ENCODE peak calls at places on chromosome 15, in seven cellular contexts. One of them, this sample, is unnamed.

GRCh38 chr15:73375755-73376305 is 7.1 kb upstream of the HCN4 start:
- DNase-seq in IMR-90: no peak
- DNase-seq in GM12878: no peak
- DNase-seq in HCT116: no peak
- DNase-seq in K562: no peak
- DNase-seq in HepG2: no peak
- DNase-seq in H1: no peak
- DNase-seq in this sample: no peak

GRCh38 chr15:85689729-85690128 is 105.0 kb downstream of the KLHL25 start:
- DNase-seq in IMR-90: peak
- DNase-seq in GM12878: peak
- DNase-seq in HCT116: no peak
- DNase-seq in K562: no peak
- DNase-seq in HepG2: no peak
- DNase-seq in H1: peak
- DNase-seq in this sample: peak

GRCh38 chr15:44537728-44538240 is 837 bp downstream of the EIF3J start:
- DNase-seq in IMR-90: peak
- DNase-seq in GM12878: no peak
- DNase-seq in HCT116: no peak
- DNase-seq in K562: peak
- DNase-seq in HepG2: peak
- DNase-seq in H1: no peak
- DNase-seq in this sample: no peak

GRCh38 chr15:55282284-55282833 is 7.3 kb downstream of the RAB27A start:
- DNase-seq in IMR-90: peak
- DNase-seq in GM12878: no peak
- DNase-seq in HCT116: no peak
- DNase-seq in K562: peak
- DNase-seq in HepG2: no peak
- DNase-seq in H1: no peak
- DNase-seq in this sample: peak

GRCh38 chr15:31349233-31350141 is 22.9 kb downstream of the KLF13 start:
- DNase-seq in IMR-90: no peak
- DNase-seq in GM12878: no peak
- DNase-seq in HCT116: no peak
- DNase-seq in K562: no peak
- DNase-seq in HepG2: no peak
- DNase-seq in H1: no peak
- DNase-seq in this sample: no peak

GRCh38 chr15:38213392-38213791 is 39.2 kb upstream of the SPRED1 start:
- DNase-seq in IMR-90: no peak
- DNase-seq in GM12878: no peak
- DNase-seq in HCT116: no peak
- DNase-seq in K562: no peak
- DNase-seq in HepG2: no peak
- DNase-seq in H1: no peak
- DNase-seq in this sample: no peak

GRCh38 chr15:56963719-56964118 is 45.3 kb downstream of the TCF12 start:
- DNase-seq in IMR-90: no peak
- DNase-seq in GM12878: no peak
- DNase-seq in HCT116: no peak
- DNase-seq in K562: no peak
- DNase-seq in HepG2: peak
- DNase-seq in H1: no peak
- DNase-seq in this sample: no peak

GRCh38 chr15:30984542-30984941 is 6.9 kb downstream of the MTMR10 start:
- DNase-seq in IMR-90: no peak
- DNase-seq in GM12878: no peak
- DNase-seq in HCT116: no peak
- DNase-seq in K562: no peak
- DNase-seq in HepG2: no peak
- DNase-seq in H1: no peak
- DNase-seq in this sample: peak

GRCh38 chr15:25804451-25804850 is 58.7 kb downstream of the ATP10A start:
- DNase-seq in IMR-90: no peak
- DNase-seq in GM12878: no peak
- DNase-seq in HCT116: no peak
- DNase-seq in K562: no peak
- DNase-seq in HepG2: no peak
- DNase-seq in H1: no peak
- DNase-seq in this sample: no peak

GRCh38 chr15:36737430-36737891 is 158.0 kb downstream of the CDIN1 start:
- DNase-seq in IMR-90: peak
- DNase-seq in GM12878: no peak
- DNase-seq in HCT116: no peak
- DNase-seq in K562: no peak
- DNase-seq in HepG2: no peak
- DNase-seq in H1: no peak
- DNase-seq in this sample: peak

GRCh38 chr15:76105911-76106310 is 46.1 kb downstream of the TMEM266 start:
- DNase-seq in IMR-90: no peak
- DNase-seq in GM12878: no peak
- DNase-seq in HCT116: no peak
- DNase-seq in K562: no peak
- DNase-seq in HepG2: no peak
- DNase-seq in H1: no peak
- DNase-seq in this sample: no peak

GRCh38 chr15:78640840-78641733 is at the start of gene CHRNB4:
- DNase-seq in IMR-90: no peak
- DNase-seq in GM12878: no peak
- DNase-seq in HCT116: no peak
- DNase-seq in K562: peak
- DNase-seq in HepG2: no peak
- DNase-seq in H1: peak
- DNase-seq in this sample: peak

GRCh38 chr15:91254766-91255165 is 154.7 kb downstream of the SV2B start:
- DNase-seq in IMR-90: no peak
- DNase-seq in GM12878: no peak
- DNase-seq in HCT116: no peak
- DNase-seq in K562: peak
- DNase-seq in HepG2: no peak
- DNase-seq in H1: no peak
- DNase-seq in this sample: no peak

GRCh38 chr15:79037848-79038247 is 52.7 kb downstream of the RASGRF1 start:
- DNase-seq in IMR-90: no peak
- DNase-seq in GM12878: no peak
- DNase-seq in HCT116: no peak
- DNase-seq in K562: no peak
- DNase-seq in HepG2: no peak
- DNase-seq in H1: no peak
- DNase-seq in this sample: no peak

GRCh38 chr15:52579852-52580251 is 11.0 kb upstream of the ARPP19 start:
- DNase-seq in IMR-90: no peak
- DNase-seq in GM12878: no peak
- DNase-seq in HCT116: no peak
- DNase-seq in K562: no peak
- DNase-seq in HepG2: no peak
- DNase-seq in H1: no peak
- DNase-seq in this sample: no peak

GRCh38 chr15:25830844-25831443 is 32.2 kb downstream of the ATP10A start:
- DNase-seq in IMR-90: peak
- DNase-seq in GM12878: no peak
- DNase-seq in HCT116: no peak
- DNase-seq in K562: no peak
- DNase-seq in HepG2: no peak
- DNase-seq in H1: no peak
- DNase-seq in this sample: no peak

GRCh38 chr15:73908030-73908821 is 18.0 kb upstream of the LOXL1 start:
- DNase-seq in IMR-90: peak
- DNase-seq in GM12878: peak
- DNase-seq in HCT116: peak
- DNase-seq in K562: peak
- DNase-seq in HepG2: peak
- DNase-seq in H1: peak
- DNase-seq in this sample: peak

GRCh38 chr15:59300618-59301139 is 72.0 kb downstream of the MYO1E start:
- DNase-seq in IMR-90: no peak
- DNase-seq in GM12878: no peak
- DNase-seq in HCT116: no peak
- DNase-seq in K562: no peak
- DNase-seq in HepG2: no peak
- DNase-seq in H1: no peak
- DNase-seq in this sample: no peak
- H2AFZ ChIP-seq in IMR-90: peak
- H2AFZ ChIP-seq in GM12878: no peak
- H2AFZ ChIP-seq in HCT116: no peak
- H2AFZ ChIP-seq in K562: no peak
- H2AFZ ChIP-seq in HepG2: no peak
- H2AFZ ChIP-seq in H1: no peak
- H2AFZ ChIP-seq in this sample: no peak

DNA sequence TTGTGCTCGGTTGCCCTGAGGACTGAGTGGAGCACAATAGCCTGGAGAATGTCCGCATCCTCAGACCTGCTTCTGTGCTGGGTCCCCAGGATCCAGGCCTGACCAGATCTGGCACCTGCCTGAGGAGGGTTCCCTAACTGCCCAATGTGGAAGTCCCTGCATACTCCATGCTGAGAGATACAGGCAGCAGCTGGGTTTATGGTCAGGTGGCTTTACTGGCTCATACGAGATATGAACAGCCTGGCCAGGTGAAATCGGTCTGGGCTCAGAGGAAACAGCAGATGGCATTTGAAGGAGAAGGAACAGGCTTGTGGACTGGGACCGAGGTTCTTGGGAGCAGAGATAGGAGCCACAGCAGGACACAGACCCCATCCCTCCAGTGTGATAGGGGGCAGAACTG is 18.2 kb upstream of the KIF23 start:
- DNase-seq in IMR-90: no peak
- DNase-seq in GM12878: no peak
- DNase-seq in HCT116: no peak
- DNase-seq in K562: no peak
- DNase-seq in HepG2: no peak
- DNase-seq in H1: no peak
- DNase-seq in this sample: no peak
- TF ChIP-seq POLR2A in IMR-90: no peak
- TF ChIP-seq POLR2A in GM12878: no peak
- TF ChIP-seq POLR2A in HCT116: no peak
- TF ChIP-seq POLR2A in K562: no peak
- TF ChIP-seq POLR2A in HepG2: no peak
- TF ChIP-seq POLR2A in H1: no peak
- TF ChIP-seq POLR2A in this sample: no peak

GRCh38 chr15:65410036-65410435 is 12.7 kb downstream of the IGDCC4 start:
- DNase-seq in IMR-90: no peak
- DNase-seq in GM12878: no peak
- DNase-seq in HCT116: no peak
- DNase-seq in K562: no peak
- DNase-seq in HepG2: no peak
- DNase-seq in H1: no peak
- DNase-seq in this sample: no peak
- H2AFZ ChIP-seq in IMR-90: no peak
- H2AFZ ChIP-seq in GM12878: no peak
- H2AFZ ChIP-seq in HCT116: no peak
- H2AFZ ChIP-seq in K562: no peak
- H2AFZ ChIP-seq in HepG2: no peak
- H2AFZ ChIP-seq in H1: no peak
- H2AFZ ChIP-seq in this sample: no peak

DNA sequence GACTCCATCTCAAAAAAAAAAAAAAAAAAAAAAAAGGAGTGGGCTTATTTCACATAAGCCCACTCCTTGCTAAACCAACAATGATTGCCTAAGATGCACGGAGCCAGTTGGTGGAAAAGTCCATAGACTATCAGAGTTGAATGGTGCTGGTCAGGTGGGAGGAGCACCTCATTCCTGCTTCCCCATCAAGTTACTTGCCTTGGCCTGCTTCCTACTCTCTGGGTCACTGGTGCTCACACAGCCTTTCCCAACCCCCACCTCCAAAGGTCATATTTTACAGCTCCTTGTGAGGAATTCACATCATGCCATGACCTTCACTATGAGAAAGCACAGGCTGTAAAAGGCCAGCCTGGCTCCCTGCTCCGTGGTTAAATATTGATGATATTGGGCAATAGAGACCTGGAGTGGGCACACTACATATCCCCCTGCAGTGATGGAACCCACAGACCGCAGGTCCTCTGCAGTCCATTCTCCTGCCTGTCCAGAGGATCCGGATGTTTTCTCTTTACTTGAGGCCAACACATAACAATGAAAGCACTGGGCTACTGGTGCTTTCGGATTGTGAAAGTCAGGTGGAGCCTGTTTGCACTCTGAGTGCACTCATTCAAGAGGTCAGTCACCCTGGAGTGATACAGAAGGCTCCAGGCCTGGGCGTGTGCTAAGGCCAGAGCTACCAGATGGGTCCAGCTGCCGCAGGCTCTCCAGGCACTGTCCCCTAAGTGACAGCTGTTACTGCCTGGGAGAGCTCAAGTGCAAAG is at the start of gene SLC51B:
- DNase-seq in IMR-90: no peak
- DNase-seq in GM12878: no peak
- DNase-seq in HCT116: no peak
- DNase-seq in K562: no peak
- DNase-seq in HepG2: peak
- DNase-seq in H1: no peak
- DNase-seq in this sample: no peak
- TF ChIP-seq POLR2A in IMR-90: no peak
- TF ChIP-seq POLR2A in GM12878: no peak
- TF ChIP-seq POLR2A in HCT116: no peak
- TF ChIP-seq POLR2A in K562: no peak
- TF ChIP-seq POLR2A in HepG2: no peak
- TF ChIP-seq POLR2A in H1: no peak
- TF ChIP-seq POLR2A in this sample: no peak

GRCh38 chr15:51203797-51204196 is 109.1 kb upstream of the TNFAIP8L3 start:
- DNase-seq in IMR-90: peak
- DNase-seq in GM12878: no peak
- DNase-seq in HCT116: no peak
- DNase-seq in K562: no peak
- DNase-seq in HepG2: peak
- DNase-seq in H1: no peak
- DNase-seq in this sample: no peak
- H2AFZ ChIP-seq in IMR-90: no peak
- H2AFZ ChIP-seq in GM12878: no peak
- H2AFZ ChIP-seq in HCT116: no peak
- H2AFZ ChIP-seq in K562: no peak
- H2AFZ ChIP-seq in HepG2: no peak
- H2AFZ ChIP-seq in H1: no peak
- H2AFZ ChIP-seq in this sample: no peak